ENCODE peak calls at places on chromosomes 2 and 18, in six cellular contexts. C, K, M, V, A and T are unnamed samples.

GRCh38 chr2:109547280-109547679 is 66.5 kb downstream of the SEPTIN10 start:
- DNase-seq in M (no peak), K (no peak), C (no peak), A (no peak), V (no peak), T (no peak)

GRCh38 chr2:19362094-19362649 is 3.7 kb upstream of the OSR1 start:
- DNase-seq in M (no peak), A (no peak), K (no peak), C (peak), V (no peak), T (peak)

GRCh38 chr2:105576440-105577241 is 168.1 kb upstream of the NCK2 start:
- DNase-seq in K (no peak), A (no peak), C (peak), V (no peak), M (peak), T (peak)

GRCh38 chr2:45834858-45835257 is 183.4 kb downstream of the PRKCE start:
- DNase-seq in C (no peak), V (no peak), M (no peak), A (no peak), K (no peak), T (no peak)

GRCh38 chr2:104836253-104836652 is 17.7 kb upstream of the POU3F3 start:
- DNase-seq in C (no peak), V (no peak), K (no peak), A (no peak), M (no peak), T (peak)

GRCh38 chr2:64692401-64692800 is 38.7 kb upstream of the SERTAD2 start:
- DNase-seq in V (no peak), C (no peak), M (no peak), A (no peak), K (no peak), T (no peak)

GRCh38 chr18:56869189-56869777 is 218.1 kb downstream of the WDR7 start:
- DNase-seq in A (no peak), C (no peak), V (no peak), M (peak), K (peak), T (peak)

GRCh38 chr2:181462032-181462431 is 4.8 kb downstream of the ITGA4 start:
- DNase-seq in V (no peak), K (no peak), M (no peak), C (no peak), A (no peak), T (no peak)

GRCh38 chr18:62282188-62282629 is 42.9 kb upstream of the TNFRSF11A start:
- DNase-seq in V (no peak), K (no peak), M (no peak), C (no peak), A (no peak), T (peak)

GRCh38 chr2:26396734-26397298 is 4.9 kb upstream of the DRC1 start:
- DNase-seq in K (no peak), C (no peak), V (peak), A (no peak), M (no peak), T (no peak)

GRCh38 chr18:677951-678363 is 20.5 kb downstream of the TYMS start:
- DNase-seq in K (no peak), M (no peak), C (no peak), V (no peak), A (no peak), T (peak)

GRCh38 chr18:68861365-68861764 is 63.5 kb downstream of the CCDC102B start:
- DNase-seq in K (no peak), V (no peak), M (no peak), A (no peak), C (no peak), T (no peak)

GRCh38 chr18:50631831-50632285 is 72.0 kb downstream of the MAPK4 start:
- DNase-seq in A (no peak), K (no peak), M (no peak), V (no peak), C (no peak), T (peak)

GRCh38 chr2:2229898-2230817 is 100.9 kb downstream of the MYT1L start:
- DNase-seq in K (no peak), V (no peak), A (no peak), M (peak), C (no peak), T (peak)

GRCh38 chr2:120546865-120547390 is 188.7 kb upstream of the GLI2 start:
- DNase-seq in A (peak), V (no peak), K (no peak), C (no peak), M (no peak), T (no peak)

GRCh38 chr2:59947220-59947619 is 606.2 kb downstream of the BCL11A start:
- DNase-seq in M (no peak), K (no peak), V (no peak), A (no peak), C (no peak), T (no peak)

GRCh38 chr2:893311-893710 is 57.3 kb upstream of the SNTG2 start:
- DNase-seq in V (no peak), A (no peak), M (no peak), K (peak), C (no peak), T (no peak)

GRCh38 chr2:152443771-152444170 is 108.8 kb downstream of the FMNL2 start:
- DNase-seq in K (no peak), V (no peak), M (peak), C (no peak), A (peak), T (no peak)

GRCh38 chr2:124538549-124538948 is 513.5 kb downstream of the CNTNAP5 start:
- DNase-seq in M (no peak), K (no peak), C (no peak), A (no peak), V (no peak), T (no peak)

GRCh38 chr2:178029342-178029741 is 43.2 kb downstream of the PDE11A start:
- DNase-seq in C (no peak), V (no peak), K (no peak), A (no peak), M (no peak), T (no peak)

GRCh38 chr2:20190862-20191713 is 33.8 kb downstream of the SDC1 start:
- DNase-seq in V (no peak), A (no peak), C (no peak), K (peak), M (peak), T (peak)

GRCh38 chr2:192313773-192314172 is 119.0 kb upstream of the TMEFF2 start:
- DNase-seq in A (no peak), K (no peak), C (no peak), M (no peak), V (no peak), T (no peak)

GRCh38 chr2:68091439-68092034 is 28.7 kb upstream of the C1D start:
- DNase-seq in M (no peak), K (no peak), A (no peak), C (no peak), V (no peak), T (no peak)

GRCh38 chr18:57737661-57738060 is 65.5 kb downstream of the ATP8B1 start:
- DNase-seq in V (no peak), K (no peak), C (no peak), A (peak), M (no peak), T (peak)

GRCh38 chr2:99880148-99880983 is 262.0 kb downstream of the AFF3 start:
- DNase-seq in A (no peak), C (no peak), V (no peak), M (no peak), K (peak), T (peak)

GRCh38 chr2:79453918-79454317 is 58.9 kb upstream of the CTNNA2 start:
- DNase-seq in C (no peak), V (no peak), M (no peak), K (no peak), A (no peak), T (peak)

GRCh38 chr18:56044239-56044638 is 456.2 kb upstream of the TCF4 start:
- DNase-seq in K (no peak), V (no peak), C (no peak), A (no peak), M (peak), T (peak)

GRCh38 chr2:150872919-150873772 is 385.7 kb upstream of the RND3 start:
- DNase-seq in M (no peak), C (no peak), V (no peak), K (peak), A (no peak), T (peak)

GRCh38 chr2:39243469-39244123 is at the start of gene CDKL4:
- DNase-seq in A (no peak), C (peak), K (no peak), M (no peak), V (no peak), T (peak)

GRCh38 chr18:5673576-5673975 is 129.8 kb upstream of the EPB41L3 start:
- DNase-seq in M (no peak), C (no peak), V (no peak), K (no peak), A (no peak), T (no peak)

GRCh38 chr2:65040414-65041261 is 15.6 kb upstream of the CEP68 start:
- DNase-seq in V (peak), M (peak), C (peak), A (peak), K (peak), T (peak)

GRCh38 chr2:16336491-16336890 is 329.1 kb downstream of the CYRIA start:
- DNase-seq in A (no peak), K (no peak), C (no peak), V (no peak), M (no peak), T (no peak)